ENCODE peak calls at places on chromosomes 1 and 21, in six cellular contexts. L, N, Z, A, R and K are unnamed samples.

GRCh38 chr1:184497962-184498723 is 111.3 kb downstream of the C1orf21 start:
- DNase-seq in N (no peak), L (no peak), Z (no peak), R (no peak), A (no peak), K (no peak)

GRCh38 chr1:41397020-41397419 is 35.8 kb downstream of the FOXO6 start:
- DNase-seq in N (no peak), Z (no peak), A (no peak), R (no peak), L (no peak), K (no peak)

GRCh38 chr1:174797398-174797797 is 202.3 kb upstream of the CACYBP start:
- DNase-seq in L (no peak), R (no peak), Z (no peak), A (no peak), N (no peak), K (no peak)

GRCh38 chr1:55275151-55275748 is 60.1 kb upstream of the USP24 start:
- DNase-seq in A (no peak), L (no peak), R (no peak), Z (no peak), N (peak), K (no peak)

GRCh38 chr21:32468567-32469175 is 56.2 kb downstream of the EVA1C start:
- DNase-seq in L (no peak), N (no peak), Z (no peak), R (no peak), A (no peak), K (no peak)

GRCh38 chr1:44662683-44663030 is 11.6 kb downstream of the TMEM53 start:
- DNase-seq in A (no peak), Z (no peak), N (no peak), L (no peak), R (no peak), K (no peak)

GRCh38 chr1:195941314-195941713 is 666.9 kb downstream of the KCNT2 start:
- DNase-seq in Z (no peak), R (no peak), L (no peak), A (no peak), N (no peak), K (no peak)

GRCh38 chr1:230753586-230754251 is 6.5 kb downstream of the CAPN9 start:
- DNase-seq in A (no peak), L (no peak), Z (no peak), R (no peak), N (no peak), K (no peak)

GRCh38 chr1:178122283-178122682 is 28.4 kb downstream of the RASAL2 start:
- DNase-seq in L (no peak), N (no peak), R (no peak), Z (no peak), A (no peak), K (no peak)

GRCh38 chr1:219480011-219480410 is 132.9 kb downstream of the ZC3H11B start:
- DNase-seq in R (no peak), Z (no peak), N (peak), L (no peak), A (no peak), K (no peak)

GRCh38 chr21:45590726-45591618 is 48.7 kb upstream of the SLC19A1 start:
- DNase-seq in Z (no peak), L (no peak), A (peak), R (no peak), N (no peak), K (no peak)

GRCh38 chr1:53381790-53382401 is 54.0 kb upstream of the LRP8 start:
- DNase-seq in R (peak), N (peak), Z (no peak), A (no peak), L (peak), K (no peak)

GRCh38 chr1:34115233-34115632 is 49.8 kb downstream of the CSMD2 start:
- DNase-seq in N (no peak), R (no peak), Z (no peak), L (no peak), A (no peak), K (no peak)

GRCh38 chr1:24154215-24154614 is 11.3 kb upstream of the IL22RA1 start:
- DNase-seq in L (no peak), Z (no peak), N (no peak), A (no peak), R (no peak), K (no peak)

GRCh38 chr1:169102567-169102966 is 3.9 kb upstream of the ATP1B1 start:
- DNase-seq in L (peak), N (peak), A (no peak), R (no peak), Z (peak), K (no peak)

GRCh38 chr1:68904472-68904871 is 407.6 kb upstream of the DEPDC1 start:
- DNase-seq in Z (no peak), N (peak), L (no peak), A (no peak), R (no peak), K (no peak)

GRCh38 chr1:54378157-54378883 is 27.9 kb downstream of the SSBP3 start:
- DNase-seq in A (no peak), R (no peak), N (no peak), L (no peak), Z (no peak), K (no peak)

GRCh38 chr1:108570128-108570527 is 10.2 kb downstream of the EEIG2 start:
- DNase-seq in A (no peak), Z (no peak), N (no peak), L (no peak), R (peak), K (no peak)

GRCh38 chr1:54081306-54082270 is 28.2 kb downstream of the TCEANC2 start:
- DNase-seq in R (peak), N (peak), L (peak), A (peak), Z (peak), K (no peak)

GRCh38 chr21:26945916-26946315 is 21.0 kb downstream of the ADAMTS5 start:
- DNase-seq in L (no peak), Z (no peak), R (no peak), A (peak), N (no peak), K (no peak)

GRCh38 chr1:54652172-54652571 is 10.6 kb downstream of the MROH7 start:
- DNase-seq in L (no peak), N (no peak), Z (no peak), R (no peak), A (no peak), K (no peak)

GRCh38 chr21:15301014-15301413 is 236.2 kb upstream of the NRIP1 start:
- DNase-seq in L (no peak), N (no peak), Z (no peak), A (no peak), R (peak), K (no peak)

GRCh38 chr1:34831721-34832246 is 27.8 kb downstream of the SMIM12 start:
- DNase-seq in R (no peak), Z (peak), N (no peak), L (no peak), A (no peak), K (no peak)

GRCh38 chr1:152917794-152918193 is 9.4 kb downstream of the IVL start:
- DNase-seq in L (no peak), A (no peak), Z (no peak), R (no peak), N (no peak), K (no peak)

GRCh38 chr1:36731226-36732037 is 248.7 kb upstream of the CSF3R start:
- DNase-seq in Z (no peak), N (no peak), L (no peak), R (no peak), A (no peak), K (no peak)

GRCh38 chr1:37038703-37039093 is 4.4 kb upstream of the GRIK3 start:
- DNase-seq in N (no peak), L (no peak), R (no peak), A (no peak), Z (no peak), K (no peak)

GRCh38 chr1:161919229-161919628 is 104.4 kb downstream of the OLFML2B start:
- DNase-seq in Z (no peak), N (no peak), R (no peak), A (no peak), L (no peak), K (no peak)

GRCh38 chr1:160865316-160865715 is 2.6 kb upstream of the CD244 start:
- DNase-seq in N (no peak), A (no peak), Z (no peak), L (no peak), R (no peak), K (no peak)

GRCh38 chr1:175708787-175709186 is 34.6 kb downstream of the TNR start:
- DNase-seq in Z (no peak), A (no peak), N (no peak), R (peak), L (no peak), K (no peak)

GRCh38 chr1:59116920-59117542 is 179.9 kb upstream of the FGGY start:
- DNase-seq in N (peak), L (no peak), A (no peak), Z (peak), R (no peak), K (no peak)

DNA sequence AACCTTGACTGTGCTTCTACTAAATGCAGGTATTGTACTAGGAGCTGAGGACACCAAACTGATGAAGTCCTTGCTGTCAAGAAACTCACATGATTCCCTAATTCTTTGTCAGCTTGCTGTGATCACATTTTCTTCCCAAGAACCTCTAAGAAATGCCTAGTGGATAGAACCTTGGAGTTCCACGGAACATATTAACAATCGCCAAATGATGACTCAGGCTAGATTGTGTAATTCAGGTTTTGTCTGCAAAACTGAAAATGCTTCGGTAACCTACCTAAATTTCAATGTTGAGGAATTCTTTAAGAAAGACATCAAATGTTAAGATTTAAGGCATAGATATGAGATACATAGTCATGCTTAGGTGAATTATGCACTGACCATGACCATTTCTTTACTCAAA is 1.7 kb upstream of the GADD45A start:
- DNase-seq in R (peak), Z (no peak), A (no peak), L (peak), N (peak), K (no peak)
- H3K4me3 ChIP-seq in R (peak), Z (no peak), A (no peak), L (peak), N (no peak), K (no peak)

GRCh38 chr1:173409613-173410012 is 67.5 kb upstream of the PRDX6 start:
- DNase-seq in N (peak), R (no peak), Z (no peak), A (no peak), L (no peak), K (no peak)

GRCh38 chr1:173408886-173409285 is 68.2 kb upstream of the PRDX6 start:
- DNase-seq in N (no peak), R (no peak), L (no peak), A (no peak), Z (no peak), K (no peak)

GRCh38 chr1:173410794-173411236 is 66.3 kb upstream of the PRDX6 start:
- DNase-seq in Z (no peak), R (no peak), A (no peak), N (no peak), L (no peak), K (no peak)

GRCh38 chr1:173411835-173412742 is 65.0 kb upstream of the PRDX6 start:
- DNase-seq in R (peak), L (no peak), A (no peak), N (peak), Z (no peak), K (no peak)

DNA sequence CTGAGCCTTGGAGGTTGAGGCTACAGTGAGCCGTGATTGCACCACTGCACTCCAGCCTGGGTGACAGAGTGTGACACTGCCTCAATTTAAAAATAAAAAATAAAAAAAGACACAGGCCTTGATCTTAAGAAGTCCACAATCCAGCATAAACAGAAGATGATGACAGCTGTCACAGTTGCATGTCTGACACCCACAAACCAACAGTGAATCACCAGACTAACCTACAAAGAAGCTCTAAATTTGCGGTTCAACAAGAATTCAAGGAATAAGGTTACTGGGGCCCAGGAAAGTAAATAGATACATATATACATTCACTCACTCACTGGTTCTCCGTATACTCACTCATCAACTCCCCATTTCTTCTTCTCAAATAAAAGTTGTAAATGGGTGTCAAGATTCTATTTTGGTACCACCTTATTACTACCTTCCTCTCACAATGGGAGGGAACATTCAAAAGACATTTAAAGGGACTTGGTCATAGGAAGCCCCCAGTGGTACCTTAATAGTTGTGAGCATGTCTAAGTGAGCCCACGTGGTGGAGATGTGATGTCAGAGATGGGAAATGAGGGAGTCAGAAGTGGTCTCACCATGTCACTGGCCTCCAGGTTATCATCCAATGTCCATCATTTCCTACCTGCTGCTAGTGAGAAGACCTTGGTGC is 66.9 kb upstream of the PRDX6 start:
- DNase-seq in R (no peak), Z (no peak), N (peak), L (no peak), A (no peak), K (no peak)
- H3K27ac ChIP-seq in R (no peak), Z (no peak), N (peak), L (no peak), A (no peak), K (no peak)

GRCh38 chr1:154499446-154499845 is 2.6 kb upstream of the TDRD10 start:
- DNase-seq in N (no peak), A (no peak), R (no peak), L (no peak), Z (no peak), K (no peak)
- H3K4me3 ChIP-seq in N (no peak), A (peak), R (no peak), L (no peak), Z (no peak), K (peak)

GRCh38 chr1:205058853-205059252 is 15.8 kb downstream of the CNTN2 start:
- DNase-seq in L (no peak), Z (no peak), A (peak), R (no peak), N (no peak), K (no peak)
- H3K27ac ChIP-seq in L (no peak), Z (no peak), A (no peak), R (no peak), N (no peak), K (no peak)

DNA sequence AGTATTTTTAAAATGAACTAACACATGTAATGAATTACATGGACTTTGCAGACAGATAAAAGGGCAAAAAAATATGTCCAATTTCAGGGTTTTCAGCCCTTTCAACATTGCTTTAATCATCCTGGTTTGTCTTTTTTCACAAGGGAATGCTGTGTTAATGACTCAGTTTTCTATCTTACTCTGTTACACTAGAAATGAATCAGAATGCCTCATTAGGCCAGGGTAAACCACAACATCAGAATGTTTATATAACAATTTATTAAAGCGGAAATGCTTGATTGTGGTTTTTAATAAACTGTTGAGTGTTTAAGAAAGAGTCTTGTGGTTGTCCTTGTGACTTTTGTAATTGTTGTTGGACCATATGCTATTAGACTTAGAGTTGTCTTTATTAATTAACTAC is 13.5 kb downstream of the GORAB start:
- DNase-seq in Z (no peak), A (no peak), R (no peak), L (no peak), N (peak), K (no peak)
- H3K4me3 ChIP-seq in Z (no peak), A (no peak), R (no peak), L (no peak), N (no peak), K (no peak)

DNA sequence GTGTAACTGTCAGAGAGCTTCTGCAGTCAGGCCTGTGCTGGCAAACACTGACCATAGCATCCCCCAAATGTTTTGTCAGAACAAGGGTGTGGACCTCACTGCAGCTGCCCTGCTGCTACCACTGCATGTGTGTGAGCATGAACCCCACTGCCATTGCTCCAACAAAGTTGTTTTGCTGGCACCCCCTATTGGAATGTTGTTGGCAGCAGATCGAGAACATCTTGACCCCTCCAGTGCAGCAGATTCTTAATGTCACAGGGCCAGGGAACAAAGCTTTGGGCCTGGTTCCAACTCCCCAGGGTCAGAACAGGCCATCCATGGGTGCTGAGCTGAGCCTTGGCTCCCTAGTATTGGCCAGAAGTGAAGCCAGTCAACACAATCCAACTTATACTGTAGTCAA is 1537.4 kb downstream of the NCAM2 start:
- DNase-seq in L (no peak), N (no peak), R (no peak), Z (no peak), A (peak), K (no peak)
- H3K27ac ChIP-seq in L (no peak), N (no peak), R (no peak), Z (no peak), A (no peak), K (no peak)